ENCODE peak calls at places on chromosomes 11 and 22, in six cellular contexts. F is cardiac fibroblast, M is choroid plexus epithelial cell, P is astrocyte of the spinal cord, T is tibial artery, C is BJ. S is an unnamed sample.

GRCh38 chr11:126637800-126638175 is 282.3 kb downstream of the ST3GAL4 start:
- DNase-seq in T (no peak), C (peak), M (peak), F (peak), P (peak), S (no peak)

GRCh38 chr11:132839226-132839625 is 693.1 kb downstream of the OPCML start:
- DNase-seq in T (no peak), P (no peak), C (no peak), M (no peak), F (no peak), S (no peak)

GRCh38 chr11:95699631-95700470 is 89.7 kb downstream of the FAM76B start:
- DNase-seq in C (no peak), T (no peak), P (peak), M (peak), F (peak), S (no peak)

GRCh38 chr11:99693941-99694492 is 673.3 kb downstream of the CNTN5 start:
- DNase-seq in P (peak), T (no peak), F (peak), C (no peak), M (peak), S (peak)

GRCh38 chr11:134999490-135000066 is 587.5 kb upstream of the B3GAT1 start:
- DNase-seq in T (no peak), F (no peak), M (no peak), C (no peak), P (no peak), S (no peak)

GRCh38 chr11:46582588-46582987 is 11.2 kb downstream of the AMBRA1 start:
- DNase-seq in M (no peak), F (no peak), T (no peak), C (no peak), P (no peak), S (no peak)

GRCh38 chr11:33067294-33067693 is 27.9 kb downstream of the TCP11L1 start:
- DNase-seq in P (no peak), C (no peak), T (no peak), F (no peak), M (no peak), S (no peak)

GRCh38 chr11:34656062-34656720 is 35.3 kb downstream of the EHF start:
- DNase-seq in C (no peak), F (peak), T (no peak), M (no peak), P (peak), S (no peak)

GRCh38 chr11:70302086-70302752 is 31.7 kb downstream of the PPFIA1 start:
- DNase-seq in F (no peak), C (no peak), T (no peak), M (no peak), P (no peak), S (no peak)

GRCh38 chr11:12109591-12110196 is 696 bp upstream of the MICAL2 start:
- DNase-seq in P (no peak), T (no peak), F (no peak), M (no peak), C (no peak), S (no peak)

GRCh38 chr22:34236527-34236926 is 316.3 kb upstream of the LARGE1 start:
- DNase-seq in M (no peak), P (no peak), C (no peak), T (no peak), F (no peak), S (no peak)

GRCh38 chr11:118939948-118940598 is 14.3 kb upstream of the BCL9L start:
- DNase-seq in M (peak), P (no peak), F (no peak), C (no peak), T (no peak), S (no peak)

GRCh38 chr11:108206171-108206570 is 16.3 kb downstream of the NPAT start:
- DNase-seq in C (no peak), F (no peak), T (no peak), M (no peak), P (no peak), S (no peak)

GRCh38 chr11:60428517-60428916 is 855 bp upstream of the MS4A5 start:
- DNase-seq in M (no peak), P (no peak), C (no peak), F (peak), T (no peak), S (no peak)

GRCh38 chr11:100890779-100891178 is 203.7 kb downstream of the ARHGAP42 start:
- DNase-seq in C (peak), P (peak), F (peak), M (peak), T (peak), S (peak)

GRCh38 chr11:82829101-82829500 is 71.1 kb downstream of the PRCP start:
- DNase-seq in F (no peak), P (no peak), M (no peak), T (no peak), C (no peak), S (no peak)

GRCh38 chr11:119249671-119250010 is 43.5 kb downstream of the CBL start:
- DNase-seq in T (no peak), C (no peak), F (no peak), P (no peak), M (no peak), S (no peak)

GRCh38 chr22:49827853-49828598 is at the start of gene BRD1:
- DNase-seq in F (peak), T (no peak), P (peak), M (peak), C (no peak), S (no peak)

GRCh38 chr11:2830886-2831285 is 54.7 kb downstream of the CDKN1C start:
- DNase-seq in M (no peak), C (no peak), P (no peak), T (no peak), F (no peak), S (no peak)

GRCh38 chr11:68036141-68036716 is 2.6 kb upstream of the TCIRG1 start:
- DNase-seq in F (no peak), T (no peak), P (no peak), C (no peak), M (no peak), S (no peak)

GRCh38 chr22:28939394-28939793 is 56.0 kb downstream of the ZNRF3 start:
- DNase-seq in P (no peak), F (no peak), C (no peak), T (no peak), M (no peak), S (no peak)

GRCh38 chr11:75277211-75277805 is 36.7 kb downstream of the TPBGL start:
- DNase-seq in F (no peak), M (no peak), C (no peak), P (no peak), T (peak), S (no peak)

GRCh38 chr22:49643466-49643865 is 184.2 kb downstream of the BRD1 start:
- DNase-seq in F (no peak), M (no peak), T (no peak), P (no peak), C (no peak), S (no peak)

GRCh38 chr11:105357146-105357545 is 217.6 kb upstream of the CARD18 start:
- DNase-seq in T (no peak), C (no peak), P (no peak), M (no peak), F (no peak), S (no peak)

GRCh38 chr11:115599125-115599524 is 94.9 kb upstream of the CADM1 start:
- DNase-seq in M (no peak), C (no peak), F (no peak), T (no peak), P (no peak), S (no peak)

DNA sequence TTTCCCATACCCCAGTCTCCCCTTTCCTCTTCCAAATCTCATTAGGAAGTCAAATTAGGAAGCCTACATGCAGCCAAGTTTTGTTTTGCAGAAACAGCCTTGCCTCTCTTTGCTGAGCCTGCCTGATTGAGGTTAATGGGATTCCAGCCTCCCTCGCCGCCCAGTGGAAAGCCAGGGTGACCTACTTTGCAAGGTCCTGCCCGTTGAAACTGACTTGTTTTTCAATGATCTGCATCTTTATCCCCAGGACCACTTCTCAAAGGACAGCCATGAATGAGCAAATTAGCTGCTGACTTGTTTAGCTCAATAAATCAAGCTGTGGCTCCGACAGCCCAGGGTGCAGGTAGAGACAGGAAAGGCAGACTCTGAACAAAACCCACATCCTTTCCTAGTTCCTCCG is 110.4 kb downstream of the RRAS2 start:
- DNase-seq in F (no peak), M (no peak), C (no peak), P (no peak), T (no peak), S (no peak)
- TF ChIP-seq CTCF in F (no peak), M (peak), C (no peak), P (peak), T (no peak), S (no peak)

DNA sequence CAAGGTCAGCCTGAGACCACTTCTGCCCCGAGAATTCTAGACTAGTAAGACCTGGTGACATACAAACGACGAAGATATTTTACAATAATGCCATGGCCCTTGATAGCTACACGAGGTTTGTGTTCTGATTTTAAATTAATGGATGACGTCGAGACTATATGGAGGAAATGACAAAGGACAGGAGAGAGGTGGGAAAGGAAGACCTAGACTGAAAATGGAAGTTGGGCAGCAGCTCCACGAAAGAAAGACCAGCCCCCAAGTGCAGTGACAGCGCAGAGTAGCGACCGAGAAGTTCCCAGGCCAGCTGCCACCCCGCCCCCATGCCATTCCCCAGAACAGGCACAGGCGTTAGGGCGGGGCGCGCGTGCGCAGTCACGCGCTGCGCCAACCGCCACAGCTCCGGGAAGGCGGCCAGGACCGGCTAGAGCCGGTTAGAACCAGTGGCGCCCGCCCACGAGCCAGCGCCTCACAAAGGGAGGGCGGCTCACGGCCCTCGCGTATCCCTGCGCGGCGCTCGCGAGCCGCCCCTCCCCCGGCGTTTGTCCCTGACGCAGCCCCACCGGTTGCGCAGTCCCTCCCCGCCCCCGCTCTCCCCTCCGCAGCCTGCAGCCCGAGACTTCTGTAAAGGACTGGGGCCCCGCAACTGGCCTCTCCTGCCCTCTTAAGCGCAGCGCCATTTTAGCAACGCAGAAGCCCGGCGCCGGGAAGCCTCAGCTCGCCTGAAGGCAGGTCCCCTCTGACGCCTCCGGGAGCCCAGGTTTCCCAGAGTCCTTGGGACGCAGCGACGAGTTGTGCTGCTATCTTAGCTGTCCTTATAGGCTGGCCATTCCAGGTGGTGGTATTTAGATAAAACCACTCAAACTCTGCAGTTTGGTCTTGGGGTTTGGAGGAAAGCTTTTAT is 1.5 kb upstream of the MALAT1 start:
- DNase-seq in P (peak), M (peak), F (peak), C (peak), T (peak), S (no peak)
- TF ChIP-seq CTCF in P (no peak), M (peak), F (no peak), C (no peak), T (no peak), S (no peak)

GRCh38 chr11:116895053-116895757 is 57.8 kb upstream of the APOA1 start:
- DNase-seq in P (no peak), M (peak), F (peak), C (no peak), T (peak), S (no peak)
- TF ChIP-seq CTCF in P (peak), M (peak), F (peak), C (peak), T (peak), S (peak)

GRCh38 chr11:17859552-17859951 is 125.0 kb downstream of the KCNC1 start:
- DNase-seq in T (no peak), M (no peak), P (no peak), C (no peak), F (no peak), S (no peak)

GRCh38 chr11:17865765-17866428 is 131.3 kb downstream of the KCNC1 start:
- DNase-seq in F (peak), P (no peak), C (no peak), T (no peak), M (no peak), S (no peak)

GRCh38 chr11:17867346-17867745 is 132.8 kb downstream of the KCNC1 start:
- DNase-seq in T (no peak), F (no peak), P (no peak), M (no peak), C (no peak), S (no peak)

GRCh38 chr11:17861036-17861755 is 126.6 kb downstream of the KCNC1 start:
- DNase-seq in M (no peak), C (no peak), P (peak), T (no peak), F (peak), S (no peak)

GRCh38 chr11:17864478-17864941 is 129.9 kb downstream of the KCNC1 start:
- DNase-seq in C (no peak), P (no peak), F (no peak), T (no peak), M (peak), S (no peak)
- TF ChIP-seq CTCF in C (peak), P (peak), F (peak), T (no peak), M (peak), S (peak)

DNA sequence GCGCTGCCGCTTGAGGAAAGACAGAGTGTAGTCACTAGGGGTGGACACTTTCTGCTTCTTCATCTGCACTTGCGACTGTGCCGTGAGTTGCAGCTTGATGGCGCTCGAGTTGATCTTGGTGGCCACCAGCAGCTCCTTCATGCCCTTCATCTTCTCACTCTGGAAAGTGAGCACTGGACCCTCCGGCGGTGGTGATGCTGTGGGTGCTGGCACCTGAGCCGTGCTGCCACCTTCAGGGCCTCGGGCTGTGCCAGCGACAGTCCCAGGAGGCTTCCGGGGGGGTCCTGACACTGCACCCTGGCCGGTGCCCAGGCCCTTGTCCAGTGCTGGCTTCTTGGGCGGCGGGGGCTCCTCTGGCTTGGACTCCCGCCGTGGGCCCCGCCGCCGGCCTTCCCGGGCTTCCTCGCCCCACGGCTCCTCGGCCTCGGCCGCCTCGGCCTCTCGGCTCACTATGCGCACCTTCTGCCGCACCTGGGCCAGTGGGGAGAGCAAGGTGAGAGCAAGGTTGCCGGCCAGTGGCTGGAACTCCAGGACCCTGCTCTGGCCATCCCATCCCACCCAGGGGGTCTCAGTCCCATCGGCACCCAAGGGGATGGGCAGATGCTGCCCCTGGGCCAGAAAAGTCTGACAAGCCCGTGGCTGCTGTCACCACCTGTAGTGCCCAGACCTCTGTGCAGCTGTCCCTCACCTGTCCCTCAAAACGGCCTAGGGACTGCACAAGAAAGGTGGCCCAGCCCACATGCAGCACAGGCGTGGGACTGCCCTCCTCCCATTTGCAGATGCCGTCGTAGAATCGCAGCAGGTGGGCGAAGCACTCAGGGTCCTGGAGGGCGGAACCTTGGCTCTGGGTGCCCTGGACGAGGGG is 1.6 kb upstream of the MAP4K2 start:
- DNase-seq in M (no peak), T (no peak), C (no peak), F (no peak), P (no peak), S (no peak)
- TF ChIP-seq CTCF in M (no peak), T (no peak), C (no peak), F (no peak), P (no peak), S (no peak)

DNA sequence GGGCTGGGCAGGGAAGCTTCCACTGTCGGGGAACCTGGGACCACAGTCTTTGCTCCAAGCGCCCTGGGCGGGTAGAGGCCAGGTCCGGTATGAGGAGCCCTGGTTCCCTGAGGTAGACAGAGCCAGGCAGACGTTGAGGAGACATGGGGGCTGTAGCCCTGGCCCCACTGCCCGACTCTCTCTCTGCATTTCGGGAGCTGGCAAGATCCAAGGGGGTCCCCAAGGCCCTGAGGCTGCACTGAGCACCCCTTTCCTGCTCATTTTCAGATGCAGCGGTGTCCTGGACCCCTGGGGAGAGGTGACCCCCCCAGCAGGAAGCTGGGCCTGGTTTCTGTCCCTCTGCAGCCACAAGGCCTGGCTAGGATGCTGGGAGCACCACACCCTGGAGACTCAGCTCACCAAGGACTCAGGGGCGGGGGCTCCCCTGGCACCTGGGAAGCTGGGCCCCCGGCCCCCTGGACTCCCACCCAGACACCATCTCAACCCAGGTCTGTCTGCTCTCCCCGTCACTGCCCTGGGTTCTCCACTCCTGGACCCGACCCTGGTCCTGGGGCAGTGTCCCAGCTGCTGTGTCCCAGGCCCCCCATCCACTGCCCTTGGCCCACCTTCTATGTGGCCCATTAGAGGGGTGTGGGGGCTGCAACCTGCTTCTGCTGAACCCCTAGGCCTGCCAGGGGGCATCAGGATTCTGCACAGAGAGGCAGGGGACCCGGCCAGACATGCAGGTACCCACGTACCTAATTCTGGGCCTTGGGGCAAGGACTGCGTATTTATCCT is 15.0 kb upstream of the MUC6 start:
- DNase-seq in F (no peak), T (no peak), P (no peak), M (no peak), C (no peak), S (no peak)
- TF ChIP-seq CTCF in F (no peak), T (no peak), P (no peak), M (no peak), C (no peak), S (no peak)

DNA sequence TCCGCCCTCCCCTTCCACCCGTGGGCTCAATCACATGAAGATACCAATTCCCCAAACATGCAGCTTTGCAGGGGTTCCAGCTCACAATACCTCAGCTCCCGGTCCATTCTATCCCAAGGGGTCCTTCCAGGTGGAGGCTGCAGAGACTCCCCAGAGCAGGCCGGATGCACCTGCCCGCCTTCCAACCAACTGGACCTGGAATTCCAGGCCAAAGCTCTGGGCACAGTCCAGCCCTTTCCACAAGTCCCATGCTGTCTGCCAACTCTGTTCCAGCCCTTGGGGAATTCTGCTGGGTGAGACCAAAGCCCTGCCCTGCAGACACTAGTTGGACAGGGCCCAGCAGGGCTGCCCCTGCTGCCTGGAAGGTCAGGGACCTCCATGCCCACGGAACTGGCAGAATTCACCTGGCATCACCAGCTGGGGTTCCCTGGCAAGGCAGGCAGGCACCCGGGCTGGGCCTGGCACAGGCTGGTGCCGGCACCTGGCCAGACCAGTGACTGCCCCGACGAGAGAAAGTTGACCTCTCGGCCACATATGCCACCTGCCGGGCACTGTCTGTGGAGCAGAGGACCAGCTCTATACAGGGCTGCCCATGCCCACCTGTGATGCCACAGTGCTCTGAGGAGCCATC is 4.9 kb downstream of the SYT7 start:
- DNase-seq in P (no peak), T (no peak), C (no peak), F (no peak), M (no peak), S (no peak)
- TF ChIP-seq CTCF in P (no peak), T (no peak), C (no peak), F (no peak), M (no peak), S (no peak)

GRCh38 chr11:130241697-130242096 is 73.0 kb downstream of the ZBTB44 start:
- DNase-seq in M (no peak), F (no peak), C (no peak), P (no peak), T (no peak), S (no peak)
- TF ChIP-seq CTCF in M (no peak), F (no peak), C (no peak), P (no peak), T (no peak), S (no peak)

S was measured in kidney epithelial cell.